ENCODE peak calls at places on chromosomes 4 and X, in nine cellular contexts. Z is endothelial cell; F is NCI-H510A treated with DMSO at 0.1 percent for 48 hours; N is activated T-cell treated with anti-CD3 and anti-CD28 coated beads for 1 hour; X is Right ventricle myocardium inferior; O is T-helper 2 cell; E is activated CD8-positive, alpha-beta memory T cell treated with anti-CD3 and anti-CD28 coated beads for 1 hour; D is cerebellar nuclear complex; I is hypothalamus. U is an unnamed sample.

GRCh38 chrX:102765217-102765616 is 44.7 kb downstream of the GPRASP3 start:
- DNase-seq in Z (no peak), F (no peak), N (no peak), X (no peak), O (no peak), E (no peak), D (no peak), I (no peak), U (no peak)

GRCh38 chr4:143585548-143585947 is 72.0 kb downstream of the SMARCA5 start:
- DNase-seq in Z (no peak), F (no peak), N (no peak), X (no peak), O (no peak), E (no peak), D (no peak), I (no peak), U (no peak)

GRCh38 chr4:105496899-105497298 is 23.0 kb upstream of the PPA2 start:
- DNase-seq in Z (no peak), F (no peak), N (no peak), X (no peak), O (no peak), E (no peak), D (no peak), I (no peak), U (no peak)

GRCh38 chr4:151029537-151029936 is 14.5 kb upstream of the LRBA start:
- DNase-seq in Z (no peak), F (no peak), N (no peak), X (no peak), O (no peak), E (no peak), D (no peak), I (no peak), U (no peak)

GRCh38 chr4:2497324-2497723 is 28.4 kb downstream of the RNF4 start:
- DNase-seq in Z (no peak), F (no peak), N (no peak), X (no peak), O (no peak), E (no peak), D (no peak), I (no peak), U (no peak)

GRCh38 chr4:127506283-127506682 is 126.5 kb upstream of the INTU start:
- DNase-seq in Z (no peak), F (no peak), N (no peak), X (peak; percentile 64), O (no peak), E (no peak), D (no peak), I (no peak), U (no peak)

GRCh38 chr4:76607266-76607799 is 172.3 kb downstream of the SHROOM3 start:
- DNase-seq in Z (no peak), F (no peak), N (no peak), X (no peak), O (no peak), E (no peak), D (no peak), I (no peak), U (no peak)

GRCh38 chrX:11641368-11641767 is 24.4 kb downstream of the ARHGAP6 start:
- DNase-seq in Z (no peak), F (no peak), N (no peak), X (no peak), O (no peak), E (no peak), D (no peak), I (no peak), U (no peak)

GRCh38 chr4:102141855-102142254 is 203.4 kb downstream of the SLC39A8 start:
- DNase-seq in Z (no peak), F (no peak), N (no peak), X (no peak), O (no peak), E (no peak), D (no peak), I (no peak), U (no peak)

GRCh38 chr4:145843148-145843547 is 95.5 kb downstream of the ZNF827 start:
- DNase-seq in Z (no peak), F (no peak), N (no peak), X (no peak), O (no peak), E (no peak), D (no peak), I (no peak), U (no peak)

GRCh38 chr4:61200195-61200990 is at the start of gene ADGRL3:
- DNase-seq in Z (peak; percentile 75), F (peak; percentile 57), N (no peak), X (peak; percentile 68), O (no peak), E (no peak), D (no peak), I (peak; percentile 68), U (peak; percentile 74)

GRCh38 chr4:158169931-158170690 is 2.7 kb downstream of the GASK1B start:
- DNase-seq in Z (no peak), F (no peak), N (no peak), X (no peak), O (no peak), E (no peak), D (no peak), I (no peak), U (no peak)

GRCh38 chrX:118928126-118928525 is 46.3 kb upstream of the LONRF3 start:
- DNase-seq in Z (no peak), F (no peak), N (no peak), X (no peak), O (no peak), E (no peak), D (no peak), I (no peak), U (no peak)

GRCh38 chr4:153486281-153487151 is 20.4 kb downstream of the TMEM131L start:
- DNase-seq in Z (no peak), F (no peak), N (no peak), X (no peak), O (no peak), E (no peak), D (no peak), I (no peak), U (no peak)